ENCODE peak calls at places on chromosomes 12 and 14, in five cellular contexts. P, B, Q, E and M are unnamed samples. For H3K27me3, the result is how much of the 10 kb centered on the place peaks cover.

GRCh38 chr12:106187155-106187789 is 48.5 kb upstream of the NUAK1 start:
- DNase-seq in P (no peak), B (no peak), E (no peak), Q (no peak), M (no peak)

GRCh38 chr14:105851716-105852377 is 325.5 kb downstream of the TMEM121 start:
- DNase-seq in B (no peak), E (no peak), Q (no peak), P (no peak), M (peak)

GRCh38 chr12:8644345-8645248 is 18.0 kb downstream of the MFAP5 start:
- DNase-seq in Q (no peak), B (peak), E (no peak), P (no peak), M (no peak)

GRCh38 chr12:107557026-107557425 is 128.6 kb upstream of the PWP1 start:
- DNase-seq in P (no peak), Q (no peak), B (no peak), E (no peak), M (no peak)

GRCh38 chr12:56282581-56282980 is 15.8 kb downstream of the COQ10A start:
- DNase-seq in B (no peak), P (no peak), E (no peak), Q (no peak), M (no peak)

GRCh38 chr14:24556756-24557155 is 19.3 kb downstream of the CTSG start:
- DNase-seq in E (no peak), B (no peak), P (no peak), Q (no peak), M (no peak)

GRCh38 chr12:8057839-8058238 is 8.3 kb downstream of the C3AR1 start:
- DNase-seq in P (no peak), E (no peak), Q (no peak), B (no peak), M (no peak)

GRCh38 chr12:122022393-122023338 is 982 bp downstream of the BCL7A start:
- DNase-seq in E (no peak), Q (peak), P (no peak), B (peak), M (no peak)

GRCh38 chr12:27236498-27236897 is 7.6 kb upstream of the STK38L start:
- DNase-seq in P (no peak), B (no peak), E (no peak), Q (no peak), M (no peak)

GRCh38 chr14:21090194-21090939 is 8.1 kb downstream of the ZNF219 start:
- DNase-seq in P (peak), Q (peak), B (no peak), E (no peak), M (peak)

GRCh38 chr14:51095854-51096823 is 1.2 kb upstream of the TRIM9 start:
- DNase-seq in B (no peak), P (peak), E (peak), Q (peak), M (no peak)

GRCh38 chr12:127293507-127294310 is 973.3 kb upstream of the TMEM132C start:
- DNase-seq in B (peak), E (peak), P (peak), Q (peak), M (peak)

GRCh38 chr12:47549258-47549657 is 156.6 kb downstream of the RPAP3 start:
- DNase-seq in E (no peak), P (no peak), Q (no peak), B (no peak), M (no peak)

GRCh38 chr12:50018968-50019367 is 6.3 kb downstream of the RACGAP1 start:
- DNase-seq in B (no peak), Q (no peak), P (no peak), E (no peak), M (no peak)

GRCh38 chr14:24274101-24274543 is 2.7 kb upstream of the RABGGTA start:
- DNase-seq in E (no peak), P (no peak), Q (peak), B (no peak), M (no peak)

GRCh38 chr12:11839093-11839641 is 189.7 kb downstream of the ETV6 start:
- DNase-seq in B (no peak), E (peak), Q (no peak), P (no peak), M (no peak)

GRCh38 chr12:70120970-70121369 is 122.3 kb upstream of the CNOT2 start:
- DNase-seq in B (no peak), E (no peak), P (no peak), Q (no peak), M (no peak)

GRCh38 chr12:132389066-132389465 is 59.7 kb upstream of the GALNT9 start:
- DNase-seq in E (no peak), P (no peak), B (no peak), Q (no peak), M (no peak)

GRCh38 chr12:40137252-40137651 is 31.4 kb upstream of the SLC2A13 start:
- DNase-seq in B (no peak), Q (no peak), E (no peak), P (no peak), M (no peak)

GRCh38 chr14:105889666-105890473 is 363.5 kb downstream of the TMEM121 start:
- DNase-seq in B (no peak), P (peak), Q (no peak), E (peak), M (peak)

GRCh38 chr14:67620217-67620789 is 583 bp downstream of the ARG2 start:
- DNase-seq in E (no peak), P (peak), B (no peak), Q (peak), M (peak)

DNA sequence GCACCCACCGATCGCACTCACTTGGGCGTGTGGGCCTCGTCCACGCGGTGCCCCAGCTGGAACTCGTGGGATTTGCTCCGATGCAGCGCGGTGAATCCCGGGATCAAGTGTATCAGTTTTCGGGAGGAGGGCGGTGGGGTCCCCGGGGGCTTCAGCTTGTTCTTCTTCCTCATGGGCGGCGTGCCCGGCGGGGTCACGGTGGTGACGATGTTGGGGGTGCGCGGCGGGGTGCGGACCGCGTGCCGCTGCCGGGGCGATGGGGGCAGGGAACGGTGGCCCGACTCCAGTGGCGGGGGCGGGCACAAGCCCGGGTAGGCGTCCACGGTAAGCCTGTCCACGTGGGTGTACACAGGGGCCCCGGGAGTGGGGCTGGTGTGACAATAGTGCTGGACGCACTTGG is 207.8 kb downstream of the KSR2 start:
- DNase-seq in P (peak), Q (no peak), B (no peak), E (no peak), M (no peak)
- H3K27me3 ChIP-seq in P (under half), Q (under half), B (under half), E (under half), M (under half)

GRCh38 chr12:93128332-93128707 is 199.2 kb upstream of the EEA1 start:
- DNase-seq in Q (no peak), P (peak), E (peak), B (no peak), M (no peak)
- H3K27ac ChIP-seq in Q (no peak), P (peak), E (peak), B (no peak), M (peak)

GRCh38 chr14:77143071-77143470 is 1.5 kb upstream of the ZDHHC22 start:
- DNase-seq in Q (no peak), P (no peak), E (no peak), B (no peak), M (no peak)

GRCh38 chr14:77140343-77140936 is 1.2 kb downstream of the ZDHHC22 start:
- DNase-seq in Q (no peak), B (no peak), E (no peak), P (no peak), M (no peak)

GRCh38 chr14:77140937-77141591 is 527 bp downstream of the ZDHHC22 start:
- DNase-seq in P (no peak), B (no peak), Q (no peak), E (no peak), M (no peak)

GRCh38 chr14:77142289-77142814 is 761 bp upstream of the ZDHHC22 start:
- DNase-seq in B (no peak), Q (no peak), E (no peak), P (no peak), M (no peak)

GRCh38 chr14:77141592-77142288 is at the start of gene ZDHHC22:
- DNase-seq in Q (no peak), P (no peak), B (no peak), E (no peak), M (no peak)
- H3K27me3 ChIP-seq in Q (under half), P (half or more), B (under half), E (half or more), M (under half)

GRCh38 chr14:77040995-77041744 is 12.7 kb upstream of the IRF2BPL start:
- DNase-seq in P (no peak), Q (no peak), E (no peak), B (peak), M (no peak)
- H3K27ac ChIP-seq in P (peak), Q (peak), E (peak), B (peak), M (peak)

GRCh38 chr14:53953828-53954550 is 2.6 kb downstream of the BMP4 start:
- DNase-seq in Q (no peak), B (no peak), E (peak), P (peak), M (peak)
- H3K27me3 ChIP-seq in Q (under half), B (under half), E (half or more), P (under half), M (under half)